ENCODE peak calls at places on chromosomes 12 and 14, in four cellular contexts. One of them, this sample, is unnamed.

GRCh38 chr14:33850826-33851225 is 100.0 kb downstream of the EGLN3 start:
- DNase-seq in stomach: no peak
- DNase-seq in heart left ventricle: no peak
- DNase-seq in GM10248: no peak
- DNase-seq in this sample: no peak

GRCh38 chr12:64608901-64609542 is 1.3 kb upstream of the RASSF3 start:
- DNase-seq in GM10248: peak
- DNase-seq in heart left ventricle: no peak
- DNase-seq in stomach: no peak
- DNase-seq in this sample: no peak

GRCh38 chr14:52299692-52300278 is 14.3 kb upstream of the PTGER2 start:
- DNase-seq in heart left ventricle: no peak
- DNase-seq in stomach: no peak
- DNase-seq in GM10248: peak
- DNase-seq in this sample: no peak

GRCh38 chr14:90533591-90534021 is 136.8 kb downstream of the CALM1 start:
- DNase-seq in GM10248: no peak
- DNase-seq in stomach: no peak
- DNase-seq in heart left ventricle: peak
- DNase-seq in this sample: peak

GRCh38 chr14:71183856-71184255 is 276.6 kb downstream of the PCNX1 start:
- DNase-seq in heart left ventricle: no peak
- DNase-seq in GM10248: no peak
- DNase-seq in stomach: no peak
- DNase-seq in this sample: no peak

GRCh38 chr12:111259231-111259630 is 109.7 kb downstream of the PHETA1 start:
- DNase-seq in stomach: no peak
- DNase-seq in GM10248: no peak
- DNase-seq in heart left ventricle: no peak
- DNase-seq in this sample: no peak

GRCh38 chr12:18120899-18121298 is 30.9 kb upstream of the RERGL start:
- DNase-seq in GM10248: no peak
- DNase-seq in stomach: no peak
- DNase-seq in heart left ventricle: no peak
- DNase-seq in this sample: no peak

GRCh38 chr12:15782667-15783066 is 6.5 kb downstream of the EPS8 start:
- DNase-seq in stomach: no peak
- DNase-seq in GM10248: no peak
- DNase-seq in heart left ventricle: no peak
- DNase-seq in this sample: no peak

GRCh38 chr14:95741051-95741490 is 27.1 kb upstream of the TCL1A start:
- DNase-seq in heart left ventricle: no peak
- DNase-seq in GM10248: no peak
- DNase-seq in stomach: no peak
- DNase-seq in this sample: no peak

GRCh38 chr12:26798013-26798412 is 35.0 kb downstream of the ITPR2 start:
- DNase-seq in stomach: no peak
- DNase-seq in heart left ventricle: no peak
- DNase-seq in GM10248: peak
- DNase-seq in this sample: no peak

This sample was measured in psoas muscle.